ENCODE peak calls at places on chromosome 19, in six cellular contexts. N is aorta, O is suprapubic skin, M is astrocyte, R is adrenal gland, W is heart left ventricle. J is an unnamed sample. For H3K36me3, the result is how much of the 10 kb centered on the place peaks cover.

GRCh38 chr19:14147797-14148605 is 11.6 kb upstream of the ASF1B start:
- DNase-seq in M (peak), O (no peak), R (peak), W (peak), N (peak), J (peak)

GRCh38 chr19:43306097-43306496 is 36.8 kb upstream of the PSG9 start:
- DNase-seq in M (no peak), R (no peak), W (no peak), N (no peak), O (no peak), J (no peak)

GRCh38 chr19:8320564-8321066 is 560 bp downstream of the NDUFA7 start:
- DNase-seq in M (no peak), R (no peak), O (no peak), W (no peak), N (peak), J (peak)

GRCh38 chr19:38071647-38072046 is 152.4 kb downstream of the DPF1 start:
- DNase-seq in M (no peak), O (no peak), N (no peak), R (no peak), W (no peak), J (no peak)

GRCh38 chr19:2782357-2782935 is 627 bp downstream of the SGTA start:
- DNase-seq in O (no peak), M (no peak), R (no peak), W (no peak), N (no peak), J (peak)

GRCh38 chr19:48818234-48818823 is 7.5 kb upstream of the BCAT2 start:
- DNase-seq in W (no peak), N (no peak), O (no peak), M (no peak), R (no peak), J (peak)

GRCh38 chr19:29268103-29268502 is 55.2 kb upstream of the UQCRFS1 start:
- DNase-seq in N (no peak), R (no peak), O (peak), M (no peak), W (no peak), J (no peak)

GRCh38 chr19:37699057-37699456 is 20.5 kb downstream of the ZNF607 start:
- DNase-seq in R (no peak), O (no peak), N (no peak), M (peak), W (no peak), J (no peak)

GRCh38 chr19:8336072-8336569 is 6.9 kb downstream of the KANK3 start:
- DNase-seq in R (no peak), W (no peak), M (no peak), N (no peak), O (no peak), J (no peak)

GRCh38 chr19:535017-535835 is 3.7 kb downstream of the CDC34 start:
- DNase-seq in W (no peak), N (peak), O (no peak), M (no peak), R (no peak), J (no peak)

GRCh38 chr19:8935460-8935859 is 74.7 kb downstream of the MUC16 start:
- DNase-seq in O (no peak), R (no peak), N (no peak), M (peak), W (no peak), J (no peak)

GRCh38 chr19:10915511-10916091 is 12.8 kb downstream of the YIPF2 start:
- DNase-seq in M (peak), W (peak), O (peak), N (no peak), R (peak), J (no peak)

GRCh38 chr19:49113762-49114629 is at the start of gene LIN7B:
- DNase-seq in W (peak), N (peak), M (peak), O (no peak), R (no peak), J (peak)

GRCh38 chr19:13153627-13154240 is 3.5 kb downstream of the IER2 start:
- DNase-seq in N (peak), W (peak), M (peak), O (no peak), R (peak), J (peak)

GRCh38 chr19:50417138-50417849 is 1.4 kb upstream of the SPIB start:
- DNase-seq in N (no peak), R (no peak), W (no peak), M (no peak), O (no peak), J (peak)

GRCh38 chr19:50416034-50416814 is 2.5 kb upstream of the SPIB start:
- DNase-seq in N (no peak), M (no peak), R (no peak), W (no peak), O (no peak), J (no peak)

GRCh38 chr19:50414850-50415660 is 3.7 kb upstream of the SPIB start:
- DNase-seq in O (no peak), M (peak), N (peak), W (peak), R (peak), J (peak)

GRCh38 chr19:50416815-50417137 is 2.0 kb upstream of the SPIB start:
- DNase-seq in W (no peak), O (no peak), R (no peak), M (no peak), N (no peak), J (no peak)

DNA sequence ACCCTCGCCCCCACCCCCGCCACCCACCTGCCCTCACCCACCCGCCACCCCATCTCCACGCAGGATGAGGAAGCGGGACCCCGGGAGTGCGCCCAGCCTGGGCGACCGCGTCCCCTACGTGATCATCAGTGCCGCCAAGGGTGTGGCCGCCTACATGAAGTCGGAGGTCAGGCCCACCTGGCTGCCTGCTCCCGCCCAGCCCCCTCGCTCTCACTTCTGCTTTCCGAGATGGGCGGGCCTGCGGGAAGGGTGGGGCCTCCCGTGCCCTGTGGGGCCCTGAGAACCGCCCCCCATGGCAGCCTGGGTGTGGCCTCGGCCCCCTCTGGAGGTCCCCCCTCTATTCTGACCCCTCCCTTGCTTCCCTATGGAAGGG is 3.1 kb upstream of the SPIB start:
- DNase-seq in O (no peak), M (no peak), N (no peak), R (no peak), W (no peak), J (no peak)
- H3K27ac ChIP-seq in O (no peak), M (no peak), N (no peak), R (no peak), W (no peak), J (no peak)

GRCh38 chr19:4988770-4989251 is 19.9 kb downstream of the KDM4B start:
- DNase-seq in W (no peak), O (no peak), M (peak), N (peak), R (peak), J (no peak)
- H3K36me3 ChIP-seq in W (under half), O (under half), M (under half), N (under half), R (under half), J (under half)

GRCh38 chr19:15453906-15454305 is 4.2 kb upstream of the WIZ start:
- DNase-seq in N (no peak), O (no peak), R (peak), W (no peak), M (no peak), J (no peak)

GRCh38 chr19:15452111-15453047 is 2.6 kb upstream of the WIZ start:
- DNase-seq in M (peak), W (peak), R (peak), N (peak), O (peak), J (peak)

GRCh38 chr19:15454371-15454800 is 4.6 kb upstream of the WIZ start:
- DNase-seq in W (no peak), M (no peak), O (no peak), R (no peak), N (no peak), J (no peak)

GRCh38 chr19:15450528-15450890 is 753 bp upstream of the WIZ start:
- DNase-seq in W (no peak), O (no peak), N (no peak), R (peak), M (no peak), J (no peak)

GRCh38 chr19:15453091-15453498 is 3.3 kb upstream of the WIZ start:
- DNase-seq in M (no peak), W (peak), O (no peak), R (peak), N (no peak), J (no peak)
- H3K4me3 ChIP-seq in M (peak), W (peak), O (peak), R (peak), N (peak), J (peak)

GRCh38 chr19:35419046-35419445 is 29.0 kb upstream of the FFAR2 start:
- DNase-seq in N (no peak), W (no peak), M (no peak), R (no peak), O (no peak), J (peak)
- H3K27ac ChIP-seq in N (no peak), W (no peak), M (no peak), R (no peak), O (no peak), J (no peak)

GRCh38 chr19:45294291-45295029 is 28.2 kb downstream of the CKM start:
- DNase-seq in O (no peak), N (no peak), R (peak), W (no peak), M (no peak), J (no peak)
- H3K36me3 ChIP-seq in O (half or more), N (under half), R (under half), W (under half), M (under half), J (under half)

DNA sequence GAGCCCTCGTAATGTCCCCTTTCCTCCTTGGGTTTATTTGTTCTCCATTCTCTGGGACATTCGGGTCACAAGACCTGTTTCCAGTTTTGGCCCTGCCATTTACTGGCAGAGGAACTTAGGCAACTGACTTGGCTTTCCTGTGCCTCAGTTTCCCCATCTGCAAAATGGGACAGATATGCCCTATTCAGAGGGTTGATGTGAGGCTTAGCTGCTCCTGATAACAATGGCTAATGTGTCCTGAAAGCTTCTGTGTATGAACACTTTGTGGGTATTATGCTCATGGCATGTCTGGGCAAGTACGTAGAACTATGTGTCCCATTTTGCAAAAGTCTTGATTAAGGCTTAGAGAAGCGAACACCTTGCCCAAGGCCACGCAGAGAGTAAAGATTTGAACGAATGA is 1.0 kb downstream of the ZNF524 start:
- DNase-seq in O (no peak), R (no peak), N (no peak), W (no peak), M (no peak), J (no peak)
- H3K4me3 ChIP-seq in O (peak), R (peak), N (no peak), W (peak), M (peak), J (peak)

DNA sequence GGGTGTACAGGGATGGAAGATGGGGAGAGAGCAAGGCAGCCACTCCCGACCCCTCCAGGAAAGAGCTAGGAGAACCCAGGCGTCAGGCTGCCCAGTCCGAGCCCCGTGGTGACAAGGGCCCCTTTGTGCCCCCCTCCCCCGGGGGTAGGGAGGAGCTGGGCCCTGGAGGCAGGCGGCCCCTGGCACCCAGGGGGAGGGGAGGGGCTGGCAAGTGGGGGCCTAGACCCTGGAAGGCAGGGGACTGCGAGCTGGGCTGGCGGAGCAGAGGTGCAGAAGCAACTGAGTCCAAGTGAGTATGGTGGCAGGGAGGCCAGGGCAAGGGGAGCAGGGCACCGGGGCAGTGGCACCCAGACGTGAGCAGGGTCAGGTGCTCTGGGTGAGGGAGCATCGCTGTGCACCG is at the start of gene MAG:
- DNase-seq in O (no peak), W (no peak), N (no peak), M (no peak), R (no peak), J (no peak)
- H3K27ac ChIP-seq in O (no peak), W (no peak), N (no peak), M (no peak), R (no peak), J (no peak)

J was measured in small intestine.